ENCODE peak calls at places on chromosomes 11 and 22, in six cellular contexts. X, F, I, T, C and V are unnamed samples.

GRCh38 chr11:29432719-29433325 is 584.0 kb downstream of the KCNA4 start:
- DNase-seq in C (no peak), T (no peak), F (no peak), I (peak; percentile 36), X (no peak), V (peak; percentile 55)

GRCh38 chr11:62677160-62677559 is 1.7 kb downstream of the UBXN1 start:
- DNase-seq in I (no peak), T (no peak), C (no peak), X (no peak), F (no peak), V (no peak)

GRCh38 chr11:58900479-58901420 is 38.5 kb upstream of the GLYATL1 start:
- DNase-seq in T (peak; percentile 95), X (peak; percentile 46), I (no peak), C (peak; percentile 94), F (no peak), V (peak; percentile 14)

GRCh38 chr11:60887531-60887930 is 18.9 kb downstream of the PRPF19 start:
- DNase-seq in F (no peak), C (no peak), X (no peak), T (peak; percentile 69), I (peak; percentile 47), V (peak; percentile 66)

GRCh38 chr11:43802509-43802908 is 78.1 kb upstream of the ALKBH3 start:
- DNase-seq in I (no peak), F (no peak), T (no peak), C (no peak), X (no peak), V (no peak)

GRCh38 chr11:113488931-113489351 is 13.7 kb upstream of the DRD2 start:
- DNase-seq in F (no peak), T (no peak), X (no peak), I (peak; percentile 25), C (no peak), V (no peak)

GRCh38 chr11:30984442-30984816 is 385.1 kb downstream of the DCDC1 start:
- DNase-seq in X (no peak), I (no peak), F (no peak), T (no peak), C (no peak), V (no peak)

GRCh38 chr11:58649623-58650022 is 27.2 kb downstream of the CNTF start:
- DNase-seq in F (no peak), T (no peak), X (no peak), I (no peak), C (no peak), V (no peak)

GRCh38 chr22:42702675-42703074 is 18.0 kb downstream of the A4GALT start:
- DNase-seq in C (no peak), I (no peak), F (no peak), X (no peak), T (no peak), V (no peak)

GRCh38 chr22:40015346-40015976 is 20.7 kb downstream of the FAM83F start:
- DNase-seq in T (no peak), C (no peak), I (no peak), X (no peak), F (no peak), V (no peak)

GRCh38 chr11:72321381-72321996 is 77.5 kb upstream of the PHOX2A start:
- DNase-seq in X (no peak), C (no peak), T (no peak), F (no peak), I (no peak), V (peak; percentile 29)

GRCh38 chr11:3123761-3124733 is 41.1 kb downstream of the OSBPL5 start:
- DNase-seq in I (no peak), C (peak; percentile 41), T (peak; percentile 16), X (peak; percentile 80), F (peak; percentile 98), V (no peak)

GRCh38 chr11:60265373-60266214 is 14.9 kb upstream of the MS4A4A start:
- DNase-seq in F (no peak), X (peak; percentile 0), T (no peak), I (peak; percentile 57), C (no peak), V (peak; percentile 70)

GRCh38 chr11:88341852-88342251 is 4.3 kb upstream of the CTSC start:
- DNase-seq in X (no peak), C (no peak), F (no peak), I (no peak), T (no peak), V (no peak)

GRCh38 chr11:116420030-116420429 is 352.8 kb downstream of the BUD13 start:
- DNase-seq in C (no peak), T (no peak), F (no peak), X (no peak), I (no peak), V (no peak)

GRCh38 chr22:29917052-29917902 is 34.3 kb downstream of the MTMR3 start:
- DNase-seq in F (peak; percentile 71), T (no peak), I (no peak), X (no peak), C (no peak), V (no peak)

GRCh38 chr11:64890084-64890944 is 11.9 kb upstream of the EHD1 start:
- DNase-seq in I (no peak), F (no peak), T (no peak), C (no peak), X (no peak), V (no peak)

GRCh38 chr11:114160884-114161283 is 101.4 kb downstream of the ZBTB16 start:
- DNase-seq in C (no peak), T (no peak), X (no peak), F (no peak), I (no peak), V (no peak)

GRCh38 chr11:65586676-65587075 is 8.9 kb downstream of the KCNK7 start:
- DNase-seq in F (no peak), I (no peak), C (no peak), X (no peak), T (no peak), V (peak; percentile 71)

GRCh38 chr11:19920982-19921381 is 208.3 kb downstream of the NAV2 start:
- DNase-seq in X (no peak), C (no peak), F (no peak), T (no peak), I (no peak), V (no peak)

GRCh38 chr11:61550665-61551227 is 30.1 kb downstream of the SYT7 start:
- DNase-seq in F (no peak), I (no peak), C (no peak), X (no peak), T (no peak), V (no peak)

GRCh38 chr11:75254326-75254725 is 13.8 kb downstream of the TPBGL start:
- DNase-seq in F (no peak), X (no peak), T (no peak), I (no peak), C (no peak), V (no peak)

GRCh38 chr11:43697679-43698078 is 17.1 kb downstream of the HSD17B12 start:
- DNase-seq in I (no peak), T (no peak), X (no peak), F (no peak), C (no peak), V (no peak)

GRCh38 chr11:106482920-106483761 is 405.7 kb downstream of the AASDHPPT start:
- DNase-seq in I (no peak), C (no peak), T (no peak), F (no peak), X (no peak), V (peak; percentile 89)